ENCODE peak calls at places on chromosomes 4 and X, in six cellular contexts. Z is astrocyte of the cerebellum, D is anterior cingulate cortex, N is sciatic nerve, F is HEK293T, I is ELF-1. C is an unnamed sample.

GRCh38 chrX:134761788-134762187 is 103.5 kb upstream of the PLAC1 start:
- DNase-seq in N (no peak), Z (no peak), D (no peak), F (no peak), I (no peak), C (no peak)

GRCh38 chr4:76716020-76716419 is 181.9 kb downstream of the SOWAHB start:
- DNase-seq in N (no peak), I (no peak), Z (no peak), F (no peak), D (no peak), C (no peak)

GRCh38 chrX:65985922-65986588 is 53.8 kb downstream of the VSIG4 start:
- DNase-seq in Z (peak), D (no peak), N (no peak), I (peak), F (peak), C (peak)

GRCh38 chr4:146283758-146284651 is 69.7 kb downstream of the REELD1 start:
- DNase-seq in N (no peak), F (no peak), I (no peak), D (no peak), Z (no peak), C (no peak)

GRCh38 chr4:107037188-107037587 is 1.1 kb upstream of the DKK2 start:
- DNase-seq in F (peak), D (peak), Z (no peak), I (peak), N (peak), C (peak)

GRCh38 chr4:125486354-125486753 is 171.6 kb downstream of the FAT4 start:
- DNase-seq in Z (no peak), D (no peak), F (no peak), I (no peak), N (no peak), C (no peak)

GRCh38 chrX:37816766-37817165 is 30.6 kb downstream of the DYNLT3 start:
- DNase-seq in F (no peak), I (no peak), Z (no peak), D (no peak), N (no peak), C (no peak)

GRCh38 chr4:61374612-61374920 is 174.4 kb downstream of the ADGRL3 start:
- DNase-seq in I (no peak), Z (peak), N (no peak), D (no peak), F (peak), C (peak)

GRCh38 chrX:139864613-139865012 is 68.2 kb downstream of the ATP11C start:
- DNase-seq in D (no peak), I (no peak), F (no peak), Z (no peak), N (no peak), C (no peak)